ENCODE peak calls at places on chromosomes 16 and 17, in seven cellular contexts. X is PC-9; F is pons; V is NCI-H774; P is BJ; C is H54; G is stimulated activated CD8-positive, alpha-beta memory T cell treated with anti-CD3 and anti-CD28 coated beads, Interleukin-15, amount 100 ng/mL, for 48 hours. H is an unnamed sample.

GRCh38 chr16:30555848-30556473 is 2.2 kb downstream of the ZNF764 start:
- DNase-seq in X (no peak), C (no peak), P (no peak), V (no peak), G (no peak), F (no peak), H (no peak)

GRCh38 chr16:85417156-85417860 is 195.8 kb upstream of the GSE1 start:
- DNase-seq in G (no peak), X (no peak), C (no peak), F (no peak), V (no peak), P (no peak), H (no peak)

GRCh38 chr16:87762620-87763019 is 3.2 kb downstream of the KLHDC4 start:
- DNase-seq in P (no peak), V (no peak), F (no peak), X (no peak), C (no peak), G (no peak), H (no peak)

GRCh38 chr17:61380217-61380835 is 19.3 kb upstream of the TBX2 start:
- DNase-seq in F (no peak), C (no peak), V (no peak), G (no peak), X (no peak), P (no peak), H (no peak)

GRCh38 chr16:64864232-64864803 is 257.5 kb downstream of the CDH11 start:
- DNase-seq in C (peak), V (no peak), G (no peak), P (peak), X (no peak), F (peak), H (peak)

GRCh38 chr17:17813725-17814095 is 23.1 kb downstream of the SREBF1 start:
- DNase-seq in F (no peak), G (no peak), P (no peak), C (no peak), X (no peak), V (no peak), H (no peak)

GRCh38 chr17:76569607-76570279 is 15.9 kb downstream of the ST6GALNAC2 start:
- DNase-seq in P (no peak), C (peak), X (no peak), G (no peak), V (no peak), F (peak), H (no peak)

GRCh38 chr16:82641336-82641984 is 14.7 kb downstream of the CDH13 start:
- DNase-seq in C (no peak), F (no peak), V (no peak), G (no peak), P (no peak), X (no peak), H (no peak)

GRCh38 chr16:25012525-25012991 is 2.6 kb downstream of the ARHGAP17 start:
- DNase-seq in F (no peak), P (peak), V (no peak), C (no peak), X (peak), G (no peak), H (peak)

GRCh38 chr17:19346351-19347255 is 15.9 kb downstream of the B9D1 start:
- DNase-seq in C (peak), X (peak), V (no peak), P (peak), F (no peak), G (no peak), H (peak)

GRCh38 chr17:8799001-8799850 is at the start of gene MFSD6L:
- DNase-seq in C (no peak), P (no peak), V (peak), G (no peak), F (no peak), X (no peak), H (peak)

GRCh38 chr16:22225060-22225459 is 19.0 kb downstream of the EEF2K start:
- DNase-seq in C (no peak), P (no peak), G (no peak), F (no peak), X (no peak), V (no peak), H (no peak)

GRCh38 chr17:30222741-30223175 is 12.7 kb downstream of the SLC6A4 start:
- DNase-seq in P (no peak), C (no peak), F (no peak), G (no peak), V (no peak), X (no peak), H (peak)

GRCh38 chr17:62735027-62735651 is 73.0 kb downstream of the MARCHF10 start:
- DNase-seq in P (no peak), X (peak), V (no peak), C (no peak), G (no peak), F (no peak), H (no peak)

GRCh38 chr16:72763927-72764628 is 283.9 kb downstream of the ZFHX3 start:
- DNase-seq in V (no peak), F (no peak), G (no peak), P (no peak), C (no peak), X (no peak), H (no peak)

GRCh38 chr17:81429353-81429774 is 34.1 kb downstream of the BAHCC1 start:
- DNase-seq in C (peak), X (no peak), F (peak), V (peak), P (no peak), G (no peak), H (peak)

GRCh38 chr16:57503366-57503765 is 17.1 kb upstream of the DOK4 start:
- DNase-seq in C (no peak), F (no peak), V (peak), G (no peak), X (no peak), P (no peak), H (peak)

GRCh38 chr17:43907425-43907981 is at the start of gene MPP2:
- DNase-seq in P (no peak), F (peak), V (peak), C (peak), X (no peak), G (peak), H (peak)

GRCh38 chr16:11609474-11610120 is 22.9 kb upstream of the LITAF start:
- DNase-seq in V (no peak), G (no peak), F (no peak), C (no peak), X (peak), P (no peak), H (no peak)

GRCh38 chr16:47888734-47889133 is 267.1 kb downstream of the ABCC12 start:
- DNase-seq in F (no peak), V (no peak), X (no peak), C (no peak), P (no peak), G (no peak), H (no peak)

GRCh38 chr16:81946206-81946605 is 65.1 kb downstream of the SDR42E1 start:
- DNase-seq in G (no peak), F (no peak), X (no peak), V (no peak), C (no peak), P (peak), H (no peak)

GRCh38 chr17:59353106-59353854 is 21.8 kb downstream of the YPEL2 start:
- DNase-seq in C (no peak), G (no peak), F (no peak), X (no peak), V (no peak), P (no peak), H (no peak)

GRCh38 chr17:60141111-60142018 is 8.4 kb upstream of the CA4 start:
- DNase-seq in V (no peak), G (no peak), F (no peak), C (no peak), X (no peak), P (no peak), H (no peak)

GRCh38 chr16:1450218-1450617 is 5.9 kb upstream of the CCDC154 start:
- DNase-seq in C (no peak), G (no peak), V (no peak), F (no peak), P (no peak), X (no peak), H (no peak)

H was measured in hepatocyte.